ENCODE peak calls at places on chromosomes 16 and 17, in four cellular contexts. C is WTC11, H is HepG2, W is K562. Q is an unnamed sample.

GRCh38 chr16:3673201-3673600 is 18.7 kb downstream of the DNASE1 start:
- DNase-seq in H (no peak), W (no peak), C (no peak), Q (no peak)

GRCh38 chr17:1078831-1079561 is 82.1 kb downstream of the TIMM22 start:
- DNase-seq in W (no peak), H (no peak), C (peak; percentile 54), Q (no peak)

GRCh38 chr17:752620-753219 is 656 bp upstream of the GEMIN4 start:
- DNase-seq in H (no peak), W (peak; percentile 28), C (peak; percentile 40), Q (no peak)

GRCh38 chr16:31363721-31364120 is 8.7 kb downstream of the ITGAX start:
- DNase-seq in C (no peak), H (no peak), W (no peak), Q (no peak)

GRCh38 chr16:69851491-69852240 is 89.5 kb downstream of the WWP2 start:
- DNase-seq in W (no peak), C (no peak), H (no peak), Q (no peak)

GRCh38 chr16:9845661-9846361 is 336.4 kb downstream of the GRIN2A start:
- DNase-seq in C (no peak), W (no peak), H (no peak), Q (no peak)

GRCh38 chr17:1736348-1737281 is 6.1 kb upstream of the SERPINF2 start:
- DNase-seq in H (peak; percentile 98), C (no peak), W (peak; percentile 82), Q (no peak)

GRCh38 chr17:75288784-75289121 is 480 bp downstream of the SLC25A19 start:
- DNase-seq in C (peak; percentile 53), W (peak; percentile 62), H (peak; percentile 69), Q (no peak)

GRCh38 chr17:42342242-42343008 is 45.8 kb downstream of the STAT3 start:
- DNase-seq in W (no peak), H (no peak), C (no peak), Q (no peak)

GRCh38 chr17:34195987-34196386 is 59.1 kb upstream of the CCL2 start:
- DNase-seq in W (no peak), H (no peak), C (no peak), Q (no peak)

GRCh38 chr17:52660692-52661091 is 502.2 kb upstream of the CA10 start:
- DNase-seq in C (no peak), W (no peak), H (no peak), Q (no peak)

GRCh38 chr16:56833243-56833970 is 31.6 kb upstream of the SLC12A3 start:
- DNase-seq in C (no peak), H (no peak), W (no peak), Q (no peak)

GRCh38 chr16:2194166-2194834 is 2.1 kb downstream of the CASKIN1 start:
- DNase-seq in C (no peak), H (no peak), W (peak; percentile 35), Q (no peak)

GRCh38 chr17:45147581-45148182 is 593 bp upstream of the HEXIM1 start:
- DNase-seq in C (peak; percentile 79), H (peak; percentile 93), W (peak; percentile 66), Q (peak; percentile 85)

GRCh38 chr16:77551352-77551751 is 116.5 kb upstream of the ADAMTS18 start:
- DNase-seq in W (no peak), C (no peak), H (no peak), Q (no peak)

GRCh38 chr17:39196191-39196819 is 1.2 kb downstream of the CACNB1 start:
- DNase-seq in C (no peak), H (no peak), W (no peak), Q (no peak)

GRCh38 chr16:65793781-65794180 is 572.7 kb upstream of the CDH5 start:
- DNase-seq in H (no peak), W (no peak), C (no peak), Q (no peak)

GRCh38 chr16:23424292-23424958 is 28.6 kb downstream of the COG7 start:
- DNase-seq in C (no peak), H (no peak), W (no peak), Q (no peak)

GRCh38 chr17:5770556-5771270 is 186.4 kb upstream of the NLRP1 start:
- DNase-seq in H (no peak), C (peak; percentile 41), W (no peak), Q (no peak)

GRCh38 chr16:13012591-13012990 is 111.2 kb downstream of the SHISA9 start:
- DNase-seq in H (no peak), C (no peak), W (no peak), Q (no peak)

GRCh38 chr17:67656494-67657203 is 61.1 kb upstream of the NOL11 start:
- DNase-seq in C (no peak), W (no peak), H (no peak), Q (peak; percentile 51)

GRCh38 chr16:87368029-87368765 is 15.4 kb downstream of the FBXO31 start:
- DNase-seq in W (no peak), H (no peak), C (no peak), Q (no peak)

GRCh38 chr16:89334988-89335802 is 117.7 kb downstream of the ZNF778 start:
- DNase-seq in W (no peak), C (no peak), H (no peak), Q (no peak)

GRCh38 chr17:8502100-8502499 is 66.4 kb downstream of the NDEL1 start:
- DNase-seq in W (no peak), H (no peak), C (no peak), Q (no peak)

GRCh38 chr16:74698220-74698619 is 2.4 kb downstream of the MLKL start:
- DNase-seq in W (no peak), H (no peak), C (no peak), Q (peak; percentile 45)

GRCh38 chr17:29619251-29619650 is 3.5 kb downstream of the CORO6 start:
- DNase-seq in H (no peak), C (no peak), W (no peak), Q (no peak)

GRCh38 chr17:82384730-82385429 is 13.3 kb downstream of the UTS2R start:
- DNase-seq in W (peak; percentile 43), C (no peak), H (peak; percentile 74), Q (no peak)

GRCh38 chr16:14070877-14071575 is at the start of gene MRTFB:
- DNase-seq in H (peak; percentile 80), W (peak; percentile 94), C (peak; percentile 92), Q (peak; percentile 25)

GRCh38 chr17:77349976-77350830 is 209.4 kb downstream of the SEC14L1 start:
- DNase-seq in W (no peak), C (no peak), H (no peak), Q (no peak)

GRCh38 chr17:77354420-77354720 is 213.6 kb downstream of the SEC14L1 start:
- DNase-seq in H (no peak), W (no peak), C (no peak), Q (no peak)

GRCh38 chr17:77353684-77354419 is 213.1 kb downstream of the SEC14L1 start:
- DNase-seq in C (no peak), H (no peak), W (no peak), Q (no peak)

GRCh38 chr17:77352996-77353395 is 212.2 kb downstream of the SEC14L1 start:
- DNase-seq in W (no peak), H (no peak), C (no peak), Q (no peak)

DNA sequence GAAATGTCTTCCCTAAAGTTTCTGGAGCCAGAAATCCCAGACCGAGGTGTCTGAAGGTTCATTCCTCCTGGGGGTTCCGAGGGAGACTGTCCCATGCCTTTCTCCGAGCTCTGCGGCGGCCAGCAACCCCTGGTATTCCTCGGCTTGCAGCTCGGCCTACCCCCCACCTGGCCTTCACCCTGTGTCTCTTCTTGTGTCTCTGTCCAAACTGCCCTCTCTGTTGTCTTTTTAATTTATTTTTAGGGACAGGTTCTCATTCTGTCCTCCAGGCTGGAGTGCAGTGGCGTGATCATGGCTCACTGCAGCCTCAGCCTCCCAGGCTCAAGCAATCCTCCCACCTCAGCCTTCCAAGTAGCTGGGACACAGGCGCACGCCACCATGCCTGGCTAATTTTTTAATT is 211.7 kb downstream of the SEC14L1 start:
- DNase-seq in W (no peak), H (no peak), C (no peak), Q (no peak)
- TF ChIP-seq NR2C2 in W (no peak), H (no peak), C (no peak), Q (no peak)

DNA sequence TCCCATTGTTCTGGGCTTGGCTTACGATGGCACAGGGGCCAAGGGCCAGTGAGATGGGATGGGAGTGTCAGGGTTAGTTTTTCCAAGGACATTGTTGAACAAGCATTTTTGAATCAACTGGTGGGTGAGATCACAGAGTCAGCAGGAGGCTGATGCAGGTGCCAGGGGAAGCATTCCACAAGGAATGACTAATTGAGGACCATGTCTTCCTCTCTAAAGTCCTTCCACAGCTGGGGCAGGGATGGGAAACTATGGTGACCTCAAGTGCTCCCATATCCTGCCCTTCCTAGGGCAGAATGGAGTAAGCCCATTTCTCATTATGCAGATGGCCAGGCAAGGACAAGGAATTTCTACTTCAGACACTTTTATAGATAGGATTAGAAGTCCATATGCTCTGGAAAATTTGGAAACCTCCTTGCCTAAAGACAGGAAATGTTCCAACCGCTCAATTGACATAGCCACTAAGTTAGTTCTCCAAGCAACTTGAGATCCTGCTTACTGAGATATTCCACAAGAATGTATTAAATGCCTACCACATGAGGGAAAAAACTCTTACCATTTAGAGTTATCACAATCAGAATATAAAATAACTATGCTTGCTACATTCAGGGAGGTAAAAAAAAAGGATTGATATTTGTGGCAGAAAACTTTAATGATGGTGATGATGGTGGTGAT is 21.2 kb upstream of the ENGASE start:
- DNase-seq in C (no peak), W (no peak), H (no peak), Q (no peak)
- TF ChIP-seq NR2C2 in C (no peak), W (no peak), H (no peak), Q (no peak)

GRCh38 chr17:49442051-49442450 is 27.4 kb upstream of the PHB1 start:
- DNase-seq in C (no peak), H (no peak), W (no peak), Q (no peak)
- TF ChIP-seq NR2C2 in C (no peak), H (no peak), W (no peak), Q (no peak)

GRCh38 chr17:64202683-64203430 is 60.2 kb downstream of the TEX2 start:
- DNase-seq in C (no peak), H (peak; percentile 55), W (no peak), Q (no peak)
- TF ChIP-seq NR2C2 in C (no peak), H (no peak), W (no peak), Q (no peak)

GRCh38 chr17:12421077-12421476 is 244.6 kb upstream of the MYOCD start:
- DNase-seq in W (no peak), C (no peak), H (no peak), Q (no peak)

GRCh38 chr17:12421646-12422306 is 243.9 kb upstream of the MYOCD start:
- DNase-seq in C (no peak), W (no peak), H (no peak), Q (no peak)

DNA sequence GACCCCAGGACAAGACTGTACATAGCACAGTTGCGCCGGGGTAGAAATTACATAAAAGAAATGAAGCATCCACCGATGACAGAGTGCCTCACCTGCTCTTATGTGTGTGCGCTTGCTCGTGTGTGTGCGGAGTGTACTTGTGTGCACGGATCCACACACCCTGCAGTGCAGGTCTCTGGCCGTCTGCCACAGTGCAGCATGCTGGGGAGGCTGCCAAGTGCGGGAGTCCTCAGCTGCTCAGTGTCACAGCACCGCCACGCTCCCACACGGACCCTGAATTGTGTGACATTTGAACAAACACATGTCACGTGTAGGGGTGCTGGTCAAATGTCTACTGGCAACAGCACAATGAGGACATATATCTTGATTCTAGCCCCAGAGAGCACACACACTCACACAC is 243.1 kb upstream of the MYOCD start:
- DNase-seq in H (no peak), C (no peak), W (no peak), Q (no peak)
- TF ChIP-seq NR2C2 in H (no peak), C (no peak), W (no peak), Q (no peak)

Q was measured in GM12878.